ENCODE peak calls at places on chromosome 1, in six cellular contexts. S, I, O, U, E and K are unnamed samples.
A peak's percentile ranks its signal among the peaks of the same experiment; 100 is the strongest.

GRCh38 chr1:155983191-155984023 is 5.1 kb upstream of the ARHGEF2 start:
- DNase-seq in S (peak; percentile 76), I (no peak), O (no peak), U (peak; percentile 89), E (peak; percentile 66), K (peak; percentile 79)

GRCh38 chr1:24503003-24503751 is 541 bp downstream of the RCAN3 start:
- DNase-seq in S (no peak), I (no peak), O (peak; percentile 60), U (no peak), E (no peak), K (no peak)

GRCh38 chr1:80036690-80037432 is 1030.3 kb upstream of the ADGRL4 start:
- DNase-seq in S (no peak), I (no peak), O (no peak), U (no peak), E (no peak), K (no peak)

GRCh38 chr1:228364706-228365213 is 41.9 kb downstream of the TRIM11 start:
- DNase-seq in S (peak; percentile 12), I (no peak), O (no peak), U (no peak), E (no peak), K (no peak)

GRCh38 chr1:215052656-215053055 is 29.9 kb upstream of the KCNK2 start:
- DNase-seq in S (no peak), I (no peak), O (no peak), U (peak; percentile 49), E (no peak), K (no peak)

GRCh38 chr1:234197839-234198238 is 175.4 kb upstream of the COA6 start:
- DNase-seq in S (no peak), I (no peak), O (no peak), U (no peak), E (no peak), K (no peak)

GRCh38 chr1:228802386-228803221 is 67.3 kb downstream of the RHOU start:
- DNase-seq in S (no peak), I (no peak), O (no peak), U (peak; percentile 26), E (peak; percentile 18), K (no peak)

GRCh38 chr1:26184086-26184485 is 6.3 kb upstream of the CATSPER4 start:
- DNase-seq in S (no peak), I (no peak), O (no peak), U (no peak), E (no peak), K (no peak)